ENCODE peak calls at places on chromosome 13, in six cellular contexts. G is upper lobe of left lung, K is HepG2, F is K562, W is A549, P is GM12878. X is an unnamed sample.

GRCh38 chr13:90700340-90700739 is 647.1 kb upstream of the MIR17HG start:
- ATAC-seq in G (no peak), F (no peak), W (no peak), K (no peak), P (no peak), X (no peak)

GRCh38 chr13:58827904-58828303 is 1196.4 kb downstream of the PCDH17 start:
- ATAC-seq in G (no peak), P (no peak), K (no peak), W (no peak), F (no peak), X (no peak)

GRCh38 chr13:31101511-31102170 is 60.1 kb downstream of the HSPH1 start:
- ATAC-seq in F (no peak), G (no peak), W (no peak), K (no peak), P (peak), X (no peak)

GRCh38 chr13:42600943-42601342 is 27.0 kb downstream of the TNFSF11 start:
- ATAC-seq in F (no peak), K (no peak), W (no peak), P (no peak), G (no peak), X (no peak)

GRCh38 chr13:33205804-33206221 is 79.7 kb downstream of the STARD13 start:
- ATAC-seq in W (no peak), K (no peak), G (no peak), F (no peak), P (peak), X (no peak)

GRCh38 chr13:88649855-88650254 is 978.7 kb downstream of the SLITRK5 start:
- ATAC-seq in G (no peak), P (no peak), F (no peak), K (no peak), W (no peak), X (no peak)

GRCh38 chr13:40546047-40546446 is 120.4 kb downstream of the FOXO1 start:
- ATAC-seq in W (no peak), F (no peak), K (peak), G (no peak), P (no peak), X (no peak)

GRCh38 chr13:34842466-34842865 is 99.6 kb upstream of the NBEA start:
- ATAC-seq in W (no peak), P (peak), F (no peak), G (no peak), K (no peak), X (no peak)

GRCh38 chr13:101779147-101779546 is 326.7 kb downstream of the ITGBL1 start:
- ATAC-seq in F (no peak), G (no peak), W (no peak), P (no peak), K (no peak), X (no peak)

GRCh38 chr13:45374917-45375316 is 33.9 kb upstream of the TPT1 start:
- ATAC-seq in W (no peak), K (no peak), G (no peak), P (no peak), F (no peak), X (no peak)

GRCh38 chr13:70253411-70253810 is 145.2 kb upstream of the KLHL1 start:
- ATAC-seq in W (no peak), P (no peak), G (no peak), K (no peak), F (no peak), X (no peak)

GRCh38 chr13:75495938-75496337 is 14.0 kb upstream of the TBC1D4 start:
- ATAC-seq in K (no peak), P (no peak), W (no peak), F (no peak), G (no peak), X (no peak)

GRCh38 chr13:75372923-75373841 is 108.8 kb downstream of the TBC1D4 start:
- ATAC-seq in F (peak), K (peak), W (no peak), G (no peak), P (no peak), X (peak)

GRCh38 chr13:43432948-43433347 is 353.8 kb downstream of the ENOX1 start:
- ATAC-seq in P (no peak), K (no peak), W (no peak), F (no peak), G (no peak), X (no peak)

GRCh38 chr13:39918837-39919236 is 263.4 kb downstream of the COG6 start:
- ATAC-seq in K (no peak), W (no peak), P (no peak), G (no peak), F (no peak), X (no peak)

GRCh38 chr13:68984688-68985319 is 1122.8 kb upstream of the ATXN8OS start:
- ATAC-seq in W (no peak), K (no peak), G (peak), F (peak), P (no peak), X (no peak)

GRCh38 chr13:98549728-98550317 is 27.1 kb downstream of the STK24 start:
- ATAC-seq in F (no peak), W (no peak), G (no peak), K (no peak), P (peak), X (no peak)

GRCh38 chr13:40599722-40600121 is 66.7 kb downstream of the FOXO1 start:
- ATAC-seq in K (no peak), F (no peak), W (no peak), G (no peak), P (no peak), X (no peak)

GRCh38 chr13:39023316-39023715 is 14.6 kb downstream of the PROSER1 start:
- ATAC-seq in W (no peak), F (no peak), K (no peak), P (no peak), G (no peak), X (no peak)

GRCh38 chr13:44854264-44855060 is 134.8 kb downstream of the NUFIP1 start:
- ATAC-seq in F (no peak), P (no peak), K (peak), G (peak), W (peak), X (peak)

GRCh38 chr13:31159306-31159705 is 2.4 kb downstream of the HSPH1 start:
- ATAC-seq in G (no peak), K (no peak), F (no peak), P (no peak), W (no peak), X (no peak)

GRCh38 chr13:30743319-30744055 is 8.1 kb downstream of the ALOX5AP start:
- ATAC-seq in K (no peak), P (peak), F (no peak), W (peak), G (peak), X (peak)

GRCh38 chr13:66723606-66724005 is 506.5 kb downstream of the PCDH9 start:
- ATAC-seq in K (no peak), P (no peak), W (no peak), F (no peak), G (no peak), X (no peak)

GRCh38 chr13:55440465-55441085 is 1700.1 kb upstream of the PRR20A start:
- ATAC-seq in K (no peak), P (no peak), W (no peak), G (no peak), F (no peak), X (no peak)

GRCh38 chr13:43377149-43377548 is 353.8 kb downstream of the DNAJC15 start:
- ATAC-seq in F (no peak), G (no peak), W (no peak), P (no peak), K (no peak), X (no peak)

GRCh38 chr13:94987869-94988268 is 275.5 kb upstream of the SOX21 start:
- ATAC-seq in W (no peak), K (no peak), G (no peak), P (no peak), F (no peak), X (no peak)

GRCh38 chr13:29536853-29537252 is 58.6 kb downstream of the SLC7A1 start:
- ATAC-seq in K (no peak), P (no peak), W (no peak), G (no peak), F (no peak), X (no peak)

GRCh38 chr13:95106562-95106961 is 194.7 kb downstream of the ABCC4 start:
- ATAC-seq in G (no peak), K (no peak), P (no peak), F (no peak), W (no peak), X (no peak)

GRCh38 chr13:89704040-89704439 is 1643.4 kb upstream of the MIR17HG start:
- ATAC-seq in G (no peak), K (no peak), F (no peak), P (no peak), W (no peak), X (no peak)

GRCh38 chr13:52812941-52813340 is 35.5 kb downstream of the PCDH8 start:
- ATAC-seq in P (peak), F (no peak), G (no peak), W (no peak), K (no peak), X (no peak)

GRCh38 chr13:105432408-105432807 is 1103.1 kb downstream of the EFNB2 start:
- ATAC-seq in P (no peak), G (no peak), F (no peak), K (no peak), W (no peak), X (no peak)
- TF ChIP-seq EP300 in P (no peak), G (no peak), F (no peak), K (no peak), W (no peak), X (no peak)

GRCh38 chr13:46893221-46893620 is 3.6 kb downstream of the HTR2A start:
- ATAC-seq in G (no peak), F (no peak), W (no peak), K (no peak), P (no peak), X (no peak)
- H3K4me3 ChIP-seq in G (no peak), F (no peak), W (no peak), K (no peak), P (no peak), X (peak)

GRCh38 chr13:80083516-80084085 is 257.3 kb downstream of the SPRY2 start:
- ATAC-seq in K (no peak), P (no peak), W (no peak), G (no peak), F (no peak), X (no peak)
- TF ChIP-seq EP300 in K (no peak), P (no peak), W (no peak), G (no peak), F (no peak), X (no peak)

DNA sequence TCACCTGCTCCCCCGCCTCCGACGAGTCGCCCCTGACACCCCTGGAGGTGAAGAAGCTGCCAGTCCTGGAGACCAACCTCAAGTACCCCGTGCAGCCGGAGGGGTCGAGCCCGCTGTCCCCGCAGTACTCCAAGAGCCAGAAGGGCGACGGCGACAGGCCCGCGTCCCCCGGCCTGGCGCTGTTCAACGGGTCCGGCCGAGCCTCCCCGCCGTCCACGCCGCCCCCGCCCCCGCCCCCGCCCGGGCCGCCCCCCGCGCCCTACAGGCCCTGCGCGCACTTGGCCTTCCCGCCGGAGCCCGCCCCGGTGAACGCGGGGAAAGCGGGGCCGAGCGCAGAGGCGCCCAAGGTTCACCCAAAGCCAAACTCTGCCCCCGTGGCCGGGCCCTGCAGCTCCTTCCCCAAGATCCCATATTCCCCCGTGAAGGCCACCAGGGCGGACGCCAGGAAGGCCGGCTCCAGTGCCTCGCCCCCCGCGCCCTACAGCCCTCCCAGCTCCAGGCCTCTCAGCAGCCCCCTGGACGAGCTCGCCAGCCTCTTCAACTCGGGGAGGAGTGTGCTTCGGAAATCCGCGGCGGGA is 511.5 kb downstream of the MYO16 start:
- ATAC-seq in G (no peak), P (no peak), W (no peak), K (no peak), F (no peak), X (peak)
- H3K4me3 ChIP-seq in G (peak), P (no peak), W (no peak), K (no peak), F (no peak), X (peak)

DNA sequence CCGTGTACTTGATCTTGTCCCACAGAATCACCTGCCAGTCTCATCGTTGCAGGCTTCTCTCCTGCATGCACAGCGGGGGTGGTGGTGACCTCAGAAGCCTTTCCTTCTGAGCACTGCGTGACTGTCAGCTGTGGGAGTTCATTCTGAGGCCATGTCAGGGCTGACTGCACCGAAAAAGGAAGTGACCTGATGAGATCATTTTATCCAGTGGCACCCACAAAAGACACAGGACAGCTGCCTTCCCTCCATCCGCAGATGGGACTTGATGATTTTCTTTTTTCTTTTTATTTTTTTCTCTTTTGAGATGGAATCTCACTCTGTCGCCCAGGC is 89.7 kb downstream of the RAB20 start:
- ATAC-seq in P (peak), F (peak), G (no peak), K (no peak), W (no peak), X (peak)
- TF ChIP-seq EP300 in P (peak), F (peak), G (no peak), K (no peak), W (no peak), X (no peak)

DNA sequence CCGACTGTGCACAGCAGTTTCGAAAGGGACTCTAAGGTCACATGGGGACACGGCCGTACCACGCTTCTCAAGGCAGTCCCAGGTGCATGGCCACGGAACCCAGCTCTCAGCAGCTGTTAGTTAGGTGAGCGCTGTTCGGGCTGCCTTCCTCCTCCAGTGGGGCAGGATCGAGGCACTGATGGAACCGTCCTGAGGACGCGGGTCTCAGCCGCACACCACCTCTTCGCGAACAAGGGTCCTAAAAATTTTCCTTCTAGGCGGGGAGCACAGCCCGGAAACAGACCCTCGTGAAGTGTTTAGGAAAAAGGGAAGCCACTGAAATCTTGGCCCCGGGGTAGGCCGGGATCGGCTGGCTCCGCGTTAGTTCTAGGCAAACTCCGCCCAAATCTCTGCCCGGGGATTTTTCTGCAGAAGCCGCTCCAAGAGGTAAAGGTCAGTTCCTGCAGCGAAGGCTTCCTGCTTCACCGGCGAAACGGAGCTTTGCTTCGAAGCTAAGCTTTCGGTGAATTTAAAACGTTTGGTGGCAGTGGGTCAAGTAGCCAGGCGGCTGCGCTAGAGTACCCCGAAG is 752 bp downstream of the GJB2 start:
- ATAC-seq in K (peak), F (no peak), G (peak), W (peak), P (peak), X (no peak)
- H3K4me3 ChIP-seq in K (peak), F (no peak), G (peak), W (peak), P (peak), X (peak)

DNA sequence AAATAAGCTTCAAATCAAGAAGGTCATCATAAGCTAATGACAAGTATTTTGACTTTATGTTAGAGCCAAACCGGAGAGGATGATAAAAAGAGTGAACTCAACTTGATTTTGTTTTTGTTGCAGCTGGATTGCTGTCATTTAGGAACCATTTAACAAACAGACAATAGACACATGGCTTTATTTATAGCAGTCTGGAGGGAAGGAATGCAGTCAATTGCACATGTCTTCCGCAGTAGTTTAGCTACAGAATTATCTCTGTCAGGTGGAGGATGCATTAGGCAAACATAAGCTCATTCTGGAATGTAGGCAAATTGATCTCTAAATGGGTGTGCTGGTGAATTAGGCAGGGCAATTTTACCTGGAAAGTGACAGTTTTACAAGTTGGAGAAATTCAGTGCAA is 318.1 kb downstream of the NDFIP2 start:
- ATAC-seq in K (no peak), P (no peak), F (no peak), G (no peak), W (no peak), X (no peak)
- TF ChIP-seq EP300 in K (no peak), P (no peak), F (no peak), G (no peak), W (no peak), X (no peak)

DNA sequence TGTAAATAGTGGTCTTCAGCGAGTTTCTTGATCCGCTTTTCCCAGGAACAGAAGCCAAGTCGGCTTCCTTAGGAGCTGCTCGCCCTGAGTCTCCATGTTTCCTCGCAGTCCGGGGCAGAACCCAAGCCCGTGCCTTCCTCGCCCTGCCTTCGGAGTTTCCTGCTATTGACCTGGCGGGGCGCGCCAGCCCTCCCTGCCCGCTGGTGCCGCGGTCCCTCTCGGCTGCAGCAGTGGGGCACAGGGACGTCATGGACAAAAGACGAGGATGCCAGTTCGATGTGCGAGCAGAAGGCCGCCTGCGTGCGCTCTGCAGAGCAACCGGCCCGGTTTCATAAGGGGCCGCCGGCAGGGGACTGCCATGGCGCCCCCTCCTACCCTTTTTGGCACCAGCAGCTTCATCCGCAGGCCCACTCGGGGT is 156.6 kb downstream of the TM9SF2 start:
- ATAC-seq in P (no peak), G (no peak), F (no peak), W (peak), K (no peak), X (peak)
- H3K4me3 ChIP-seq in P (peak), G (peak), F (no peak), W (peak), K (no peak), X (peak)

GRCh38 chr13:73429691-73430090 is 370.9 kb downstream of the KLF5 start:
- ATAC-seq in G (no peak), P (no peak), F (no peak), W (peak), K (no peak), X (no peak)
- TF ChIP-seq EP300 in G (no peak), P (no peak), F (no peak), W (peak), K (no peak), X (no peak)

X was measured in gastroesophageal sphincter.